ENCODE peak calls at places on chromosomes 4 and X, in seven cellular contexts. G is H1, F is HCT116, O is HepG2, A is SK-N-SH, Q is K562, J is GM12878. V is an unnamed sample. For H3K4me1, the result is how much of the 10 kb centered on the place peaks cover.

GRCh38 chr4:110165382-110166285 is 32.8 kb downstream of the ELOVL6 start:
- DNase-seq in A (peak), F (peak), O (no peak), J (no peak), G (no peak), Q (no peak), V (no peak)

GRCh38 chr4:16508968-16509367 is 282.7 kb upstream of the TAPT1 start:
- DNase-seq in G (no peak), A (no peak), Q (peak), O (no peak), F (no peak), J (no peak), V (peak)

GRCh38 chr4:74967324-74967723 is 34.4 kb downstream of the PARM1 start:
- DNase-seq in A (no peak), Q (no peak), F (no peak), G (no peak), J (no peak), O (no peak), V (no peak)

GRCh38 chrX:114583646-114584433 is at the start of gene HTR2C:
- DNase-seq in Q (no peak), F (no peak), O (no peak), G (peak), J (no peak), A (peak), V (no peak)

GRCh38 chr4:154577324-154577723 is 13.2 kb downstream of the FGA start:
- DNase-seq in O (peak), Q (no peak), J (no peak), F (no peak), A (no peak), G (no peak), V (no peak)

GRCh38 chr4:53744446-53745160 is 153.3 kb upstream of the LNX1 start:
- DNase-seq in J (no peak), G (no peak), Q (no peak), O (peak), A (peak), F (no peak), V (no peak)

GRCh38 chr4:116110713-116111112 is 974.7 kb downstream of the TRAM1L1 start:
- DNase-seq in O (peak), Q (no peak), J (no peak), G (no peak), A (no peak), F (no peak), V (no peak)

GRCh38 chrX:109959356-109959871 is 43.5 kb upstream of the TMEM164 start:
- DNase-seq in G (no peak), J (no peak), A (no peak), O (no peak), F (no peak), Q (peak), V (no peak)

GRCh38 chrX:10450959-10451355 is 169.4 kb downstream of the MID1 start:
- DNase-seq in A (no peak), F (no peak), G (no peak), O (no peak), J (no peak), Q (no peak), V (no peak)

GRCh38 chr4:72931346-72931745 is 138.2 kb downstream of the COX18 start:
- DNase-seq in J (no peak), O (no peak), Q (no peak), A (no peak), F (no peak), G (no peak), V (no peak)

GRCh38 chr4:147638942-147639341 is 21.7 kb downstream of the TMEM184C start:
- DNase-seq in O (no peak), F (no peak), G (no peak), J (peak), A (no peak), Q (no peak), V (no peak)

GRCh38 chrX:42714981-42715688 is 62.8 kb downstream of the PPP1R2C start:
- DNase-seq in O (peak), G (peak), F (no peak), J (no peak), Q (no peak), A (peak), V (peak)

DNA sequence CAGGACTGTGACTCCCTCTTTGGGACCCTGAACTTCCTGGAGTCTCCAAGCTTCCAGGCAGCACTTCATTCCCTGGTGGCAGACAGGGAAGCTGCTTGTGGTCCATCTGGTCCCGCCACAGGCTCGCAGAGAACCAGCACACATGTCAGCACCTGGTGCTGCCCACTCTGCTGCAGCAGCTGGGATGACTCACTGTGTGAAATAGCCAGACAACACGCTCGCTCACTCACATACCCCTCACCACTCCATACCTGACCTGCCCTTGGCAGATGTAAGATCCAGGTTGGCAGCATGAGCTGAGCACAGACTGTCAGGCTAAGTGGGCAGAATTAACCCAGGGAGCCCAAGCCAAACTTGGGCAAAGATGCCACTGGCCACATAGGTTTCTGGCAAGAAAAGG is 613.5 kb downstream of the PCDH18 start:
- DNase-seq in F (no peak), Q (no peak), G (no peak), A (no peak), J (no peak), O (no peak), V (no peak)
- TF ChIP-seq YY1 in F (no peak), Q (no peak), G (no peak), A (no peak), J (no peak), O (no peak), V (no peak)

GRCh38 chrX:134571831-134572230 is 86.4 kb downstream of the PLAC1 start:
- DNase-seq in O (no peak), J (no peak), G (no peak), Q (no peak), F (no peak), A (no peak), V (no peak)

GRCh38 chrX:134572816-134573682 is 85.2 kb downstream of the PLAC1 start:
- DNase-seq in Q (no peak), J (no peak), A (no peak), O (no peak), G (no peak), F (peak), V (no peak)

GRCh38 chrX:134570899-134571298 is 87.4 kb downstream of the PLAC1 start:
- DNase-seq in F (no peak), G (no peak), O (no peak), J (no peak), Q (no peak), A (no peak), V (no peak)

GRCh38 chrX:134570509-134570846 is 87.8 kb downstream of the PLAC1 start:
- DNase-seq in G (no peak), J (no peak), F (no peak), O (no peak), Q (no peak), A (no peak), V (no peak)

GRCh38 chrX:134573683-134574035 is 84.6 kb downstream of the PLAC1 start:
- DNase-seq in A (no peak), J (no peak), F (no peak), Q (no peak), G (no peak), O (no peak), V (no peak)
- H3K4me3 ChIP-seq in A (no peak), J (no peak), F (no peak), Q (no peak), G (no peak), O (no peak), V (no peak)

DNA sequence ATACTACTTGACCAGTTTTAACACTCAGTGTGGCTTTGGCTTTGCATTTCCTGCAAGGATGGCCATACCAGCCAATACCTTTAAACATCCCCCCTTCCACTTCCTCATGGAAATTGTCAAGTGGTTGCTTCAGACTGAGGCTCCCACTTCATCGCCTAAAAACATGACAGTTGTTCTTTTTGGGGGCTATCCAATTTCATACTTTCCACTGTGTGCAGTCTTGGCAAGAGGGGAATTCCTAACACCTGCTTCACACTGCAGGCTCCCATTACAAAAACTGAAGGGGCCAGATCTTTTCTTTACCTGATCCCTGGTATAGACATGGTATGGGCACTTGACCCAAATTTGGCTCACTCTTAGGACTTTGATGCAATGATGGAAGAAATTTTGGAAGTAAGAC is 28.5 kb upstream of the TSR2 start:
- DNase-seq in O (no peak), J (no peak), F (no peak), Q (no peak), G (no peak), A (no peak), V (no peak)
- H3K4me1 ChIP-seq in O (under half), J (under half), F (under half), Q (under half), G (under half), A (under half), V (under half)

DNA sequence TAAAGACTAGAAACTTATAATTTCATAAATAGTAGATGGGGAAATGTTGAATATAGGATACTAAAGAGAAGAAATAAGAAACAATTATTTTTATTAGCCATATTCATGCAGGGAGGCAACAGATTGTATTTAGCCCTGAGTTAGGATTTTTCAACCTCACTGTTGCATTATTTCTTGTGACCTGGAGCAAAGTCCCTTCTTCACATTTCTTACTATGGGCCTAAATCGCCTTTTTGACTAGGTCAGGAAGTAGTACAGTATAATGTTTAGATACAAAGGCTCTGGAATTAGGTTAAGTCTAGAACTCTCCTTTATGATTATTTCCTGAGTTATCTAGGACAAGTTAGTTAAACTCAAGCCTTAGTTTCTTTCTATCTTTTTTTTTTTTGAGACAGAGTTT is 88.1 kb downstream of the FRYL start:
- DNase-seq in J (no peak), A (no peak), F (no peak), O (no peak), Q (no peak), G (no peak), V (no peak)
- TF ChIP-seq YY1 in J (no peak), A (no peak), F (no peak), O (no peak), Q (no peak), G (no peak), V (no peak)

GRCh38 chr4:87392183-87392582 is 1.2 kb upstream of the HSD17B11 start:
- DNase-seq in O (peak), G (no peak), F (no peak), J (no peak), A (no peak), Q (no peak), V (no peak)
- H3K4me3 ChIP-seq in O (peak), G (no peak), F (no peak), J (no peak), A (no peak), Q (no peak), V (no peak)

DNA sequence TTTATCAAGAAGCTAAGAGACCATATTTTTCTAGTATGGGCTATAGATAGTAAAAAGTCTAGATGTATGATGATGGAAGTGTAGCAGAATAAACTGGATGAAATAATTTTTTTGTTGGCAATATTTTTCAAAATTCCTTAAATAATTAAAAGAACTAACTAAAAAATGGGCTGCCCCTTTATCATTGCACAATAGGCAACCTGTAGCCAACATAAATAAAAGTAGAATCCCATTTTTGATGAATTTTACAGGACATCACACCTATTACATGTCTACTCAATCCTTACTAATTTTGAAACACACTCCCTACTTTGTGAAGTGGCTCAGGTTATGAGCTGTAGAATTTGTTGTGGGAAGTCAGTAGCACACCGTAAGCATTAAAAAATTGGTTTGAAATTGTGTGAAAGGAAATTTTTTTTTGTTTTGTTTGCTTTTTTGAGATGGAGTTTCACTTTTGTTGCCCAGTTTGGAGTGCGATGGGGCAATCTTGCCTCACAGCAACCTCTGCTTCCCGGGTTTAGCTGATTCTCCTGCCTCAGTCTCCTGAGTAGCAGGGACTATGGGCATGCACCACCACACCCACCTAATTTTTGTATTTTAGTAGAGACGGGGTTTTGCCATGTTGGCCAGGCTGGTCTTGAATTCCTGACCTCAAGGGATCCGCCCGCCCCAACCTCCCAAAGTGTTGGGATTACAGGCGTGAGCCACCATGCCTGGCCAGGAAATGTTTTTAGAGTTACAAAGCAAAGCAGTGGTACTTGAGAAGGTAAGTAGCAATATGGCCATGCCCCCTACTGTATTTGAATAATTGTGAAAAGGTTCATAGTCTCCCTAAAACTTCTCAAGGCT is 8.9 kb upstream of the RUFY3 start:
- DNase-seq in O (no peak), Q (no peak), G (no peak), J (no peak), F (no peak), A (no peak), V (no peak)
- H3K4me1 ChIP-seq in O (half or more), Q (under half), G (under half), J (under half), F (under half), A (under half), V (under half)

DNA sequence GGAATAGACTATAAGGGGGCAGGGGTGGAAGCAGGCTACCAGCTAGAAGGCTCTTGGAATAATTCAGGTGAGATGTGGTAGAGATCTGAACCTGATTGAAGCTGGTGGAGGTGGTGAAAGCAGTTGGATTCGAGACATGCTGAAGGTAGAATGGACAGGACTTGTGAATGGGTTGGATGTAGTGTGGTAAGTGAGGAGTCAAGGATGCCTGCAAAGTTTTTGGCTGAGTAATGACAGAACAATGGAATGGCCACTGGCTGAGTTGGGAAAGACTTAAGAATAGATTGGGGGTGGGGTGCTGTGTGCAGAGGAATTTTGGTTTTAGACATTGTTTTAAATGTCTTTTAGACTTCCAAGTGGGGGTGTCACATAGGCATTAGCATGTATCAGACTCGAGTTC is 33.5 kb downstream of the HPF1 start:
- DNase-seq in G (no peak), F (no peak), A (no peak), J (no peak), Q (no peak), O (no peak), V (peak)
- TF ChIP-seq YY1 in G (no peak), F (no peak), A (no peak), J (no peak), Q (no peak), O (no peak), V (no peak)